ENCODE peak calls at places on chromosome X, in six cellular contexts. One of them, this sample, is unnamed.

GRCh38 chrX:12292996-12293765 is 154.9 kb downstream of the FRMPD4 start:
- DNase-seq in endothelial cell of umbilical vein: no peak
- DNase-seq in GM12878: no peak
- DNase-seq in HepG2: no peak
- DNase-seq in A549: no peak
- DNase-seq in K562: no peak
- DNase-seq in this sample: no peak

GRCh38 chrX:40434947-40435346 is 145.8 kb upstream of the ATP6AP2 start:
- DNase-seq in A549: no peak
- DNase-seq in GM12878: no peak
- DNase-seq in endothelial cell of umbilical vein: no peak
- DNase-seq in HepG2: no peak
- DNase-seq in K562: peak
- DNase-seq in this sample: peak

GRCh38 chrX:103120748-103121147 is 27.8 kb upstream of the NXF3 start:
- DNase-seq in HepG2: no peak
- DNase-seq in endothelial cell of umbilical vein: no peak
- DNase-seq in K562: no peak
- DNase-seq in A549: no peak
- DNase-seq in GM12878: no peak
- DNase-seq in this sample: no peak

GRCh38 chrX:129737921-129738320 is 858 bp upstream of the XPNPEP2 start:
- DNase-seq in endothelial cell of umbilical vein: no peak
- DNase-seq in HepG2: no peak
- DNase-seq in GM12878: no peak
- DNase-seq in A549: no peak
- DNase-seq in K562: no peak
- DNase-seq in this sample: peak

GRCh38 chrX:23483396-23483795 is 148.7 kb downstream of the PTCHD1 start:
- DNase-seq in GM12878: no peak
- DNase-seq in endothelial cell of umbilical vein: no peak
- DNase-seq in HepG2: no peak
- DNase-seq in A549: no peak
- DNase-seq in K562: no peak
- DNase-seq in this sample: no peak

GRCh38 chrX:17579021-17579420 is 158.3 kb upstream of the SCML1 start:
- DNase-seq in endothelial cell of umbilical vein: no peak
- DNase-seq in A549: no peak
- DNase-seq in HepG2: no peak
- DNase-seq in K562: no peak
- DNase-seq in GM12878: no peak
- DNase-seq in this sample: no peak

GRCh38 chrX:39688576-39689373 is 409.0 kb downstream of the BCOR start:
- DNase-seq in A549: peak
- DNase-seq in GM12878: no peak
- DNase-seq in endothelial cell of umbilical vein: peak
- DNase-seq in HepG2: peak
- DNase-seq in K562: peak
- DNase-seq in this sample: peak

GRCh38 chrX:100928660-100929613 is at the start of gene XKRX:
- DNase-seq in A549: peak
- DNase-seq in K562: peak
- DNase-seq in endothelial cell of umbilical vein: peak
- DNase-seq in HepG2: no peak
- DNase-seq in GM12878: no peak
- DNase-seq in this sample: no peak

GRCh38 chrX:36534900-36535299 is 473.3 kb upstream of the FAM47C start:
- DNase-seq in HepG2: no peak
- DNase-seq in A549: no peak
- DNase-seq in GM12878: no peak
- DNase-seq in K562: no peak
- DNase-seq in endothelial cell of umbilical vein: no peak
- DNase-seq in this sample: no peak

GRCh38 chrX:16882188-16882587 is 12.0 kb upstream of the RBBP7 start:
- DNase-seq in A549: no peak
- DNase-seq in endothelial cell of umbilical vein: peak
- DNase-seq in K562: no peak
- DNase-seq in HepG2: no peak
- DNase-seq in GM12878: no peak
- DNase-seq in this sample: peak

GRCh38 chrX:14347523-14347922 is 181.8 kb upstream of the GLRA2 start:
- DNase-seq in K562: no peak
- DNase-seq in HepG2: no peak
- DNase-seq in endothelial cell of umbilical vein: no peak
- DNase-seq in GM12878: no peak
- DNase-seq in A549: no peak
- DNase-seq in this sample: no peak

GRCh38 chrX:14356401-14356800 is 172.9 kb upstream of the GLRA2 start:
- DNase-seq in K562: no peak
- DNase-seq in GM12878: no peak
- DNase-seq in A549: no peak
- DNase-seq in HepG2: no peak
- DNase-seq in endothelial cell of umbilical vein: no peak
- DNase-seq in this sample: no peak

GRCh38 chrX:14352511-14352910 is 176.8 kb upstream of the GLRA2 start:
- DNase-seq in K562: no peak
- DNase-seq in endothelial cell of umbilical vein: no peak
- DNase-seq in GM12878: no peak
- DNase-seq in A549: no peak
- DNase-seq in HepG2: no peak
- DNase-seq in this sample: no peak

GRCh38 chrX:14354541-14354940 is 174.8 kb upstream of the GLRA2 start:
- DNase-seq in K562: no peak
- DNase-seq in HepG2: no peak
- DNase-seq in GM12878: no peak
- DNase-seq in endothelial cell of umbilical vein: no peak
- DNase-seq in A549: no peak
- DNase-seq in this sample: no peak

DNA sequence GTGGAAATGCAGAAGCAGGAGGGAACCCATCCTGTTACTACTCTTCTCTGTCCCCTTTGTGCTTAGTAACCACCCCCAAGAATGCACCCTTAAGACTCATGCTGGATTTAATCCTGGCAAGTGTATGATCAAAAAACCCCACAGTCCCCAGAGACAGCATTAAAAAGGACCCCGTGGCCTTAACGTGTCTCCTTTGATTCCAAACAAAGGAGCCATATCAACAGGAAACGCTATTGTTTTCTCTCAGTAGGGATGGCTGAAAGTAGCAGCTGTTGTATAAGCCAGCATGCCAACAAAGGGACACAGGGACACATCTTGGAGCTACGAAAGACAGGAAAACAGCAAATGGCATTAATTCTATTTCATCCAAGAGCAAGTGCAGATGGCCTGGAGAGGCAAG is 177.4 kb upstream of the GLRA2 start:
- DNase-seq in endothelial cell of umbilical vein: no peak
- DNase-seq in GM12878: no peak
- DNase-seq in A549: no peak
- DNase-seq in K562: no peak
- DNase-seq in HepG2: no peak
- DNase-seq in this sample: no peak
- TF ChIP-seq MYC in endothelial cell of umbilical vein: no peak
- TF ChIP-seq MYC in GM12878: no peak
- TF ChIP-seq MYC in A549: no peak
- TF ChIP-seq MYC in K562: no peak
- TF ChIP-seq MYC in HepG2: no peak
- TF ChIP-seq MYC in this sample: no peak

GRCh38 chrX:121581885-121582284 is 534.5 kb downstream of the GLUD2 start:
- DNase-seq in K562: no peak
- DNase-seq in HepG2: no peak
- DNase-seq in endothelial cell of umbilical vein: no peak
- DNase-seq in GM12878: no peak
- DNase-seq in A549: no peak
- DNase-seq in this sample: peak

GRCh38 chrX:121579016-121579760 is 531.8 kb downstream of the GLUD2 start:
- DNase-seq in HepG2: peak
- DNase-seq in endothelial cell of umbilical vein: peak
- DNase-seq in A549: no peak
- DNase-seq in GM12878: peak
- DNase-seq in K562: peak
- DNase-seq in this sample: peak
- TF ChIP-seq CTCF in HepG2: peak
- TF ChIP-seq CTCF in endothelial cell of umbilical vein: no peak
- TF ChIP-seq CTCF in A549: peak
- TF ChIP-seq CTCF in GM12878: peak
- TF ChIP-seq CTCF in K562: peak
- TF ChIP-seq CTCF in this sample: peak

GRCh38 chrX:110244951-110245480 is 72.9 kb downstream of the AMMECR1 start:
- DNase-seq in A549: no peak
- DNase-seq in endothelial cell of umbilical vein: no peak
- DNase-seq in HepG2: no peak
- DNase-seq in GM12878: no peak
- DNase-seq in K562: no peak
- DNase-seq in this sample: no peak
- TF ChIP-seq MYC in A549: no peak
- TF ChIP-seq MYC in endothelial cell of umbilical vein: no peak
- TF ChIP-seq MYC in HepG2: no peak
- TF ChIP-seq MYC in GM12878: no peak
- TF ChIP-seq MYC in K562: no peak
- TF ChIP-seq MYC in this sample: no peak

GRCh38 chrX:20350598-20350997 is 83.9 kb upstream of the RPS6KA3 start:
- DNase-seq in A549: no peak
- DNase-seq in HepG2: no peak
- DNase-seq in endothelial cell of umbilical vein: no peak
- DNase-seq in GM12878: no peak
- DNase-seq in K562: no peak
- DNase-seq in this sample: no peak

GRCh38 chrX:20352935-20353336 is 86.2 kb upstream of the RPS6KA3 start:
- DNase-seq in GM12878: peak
- DNase-seq in A549: no peak
- DNase-seq in K562: no peak
- DNase-seq in endothelial cell of umbilical vein: no peak
- DNase-seq in HepG2: no peak
- DNase-seq in this sample: no peak

GRCh38 chrX:20355187-20355586 is 88.5 kb upstream of the RPS6KA3 start:
- DNase-seq in K562: no peak
- DNase-seq in A549: no peak
- DNase-seq in GM12878: no peak
- DNase-seq in endothelial cell of umbilical vein: no peak
- DNase-seq in HepG2: no peak
- DNase-seq in this sample: no peak

GRCh38 chrX:20352504-20352903 is 85.8 kb upstream of the RPS6KA3 start:
- DNase-seq in endothelial cell of umbilical vein: no peak
- DNase-seq in K562: no peak
- DNase-seq in GM12878: no peak
- DNase-seq in A549: no peak
- DNase-seq in HepG2: no peak
- DNase-seq in this sample: no peak

GRCh38 chrX:20354505-20354904 is 87.8 kb upstream of the RPS6KA3 start:
- DNase-seq in K562: no peak
- DNase-seq in GM12878: no peak
- DNase-seq in endothelial cell of umbilical vein: no peak
- DNase-seq in A549: no peak
- DNase-seq in HepG2: no peak
- DNase-seq in this sample: no peak
- TF ChIP-seq CTCF in K562: no peak
- TF ChIP-seq CTCF in GM12878: no peak
- TF ChIP-seq CTCF in endothelial cell of umbilical vein: no peak
- TF ChIP-seq CTCF in A549: no peak
- TF ChIP-seq CTCF in HepG2: no peak
- TF ChIP-seq CTCF in this sample: no peak

This sample was measured in NB4.